ENCODE peak calls at places on chromosomes 5 and 9, in eight cellular contexts. T is mammary epithelial cell; H is Peyer's patch; A is WERI-Rb-1; O is mesenchymal stem cell; P is HAP-1; J is CD4-positive, alpha-beta T cell; E is spleen. M is an unnamed sample. For H3K27me3, the result is how much of the 10 kb centered on the place peaks cover.

GRCh38 chr5:180974612-180975315 is 13.9 kb upstream of the BTNL3 start:
- DNase-seq in T (no peak), H (no peak), A (no peak), O (no peak), P (no peak), J (no peak), E (no peak), M (no peak)

GRCh38 chr5:135702191-135702590 is 123.4 kb upstream of the CXCL14 start:
- DNase-seq in T (no peak), H (no peak), A (no peak), O (no peak), P (no peak), J (no peak), E (no peak), M (no peak)

GRCh38 chr9:127112056-127112455 is 10.4 kb downstream of the ANGPTL2 start:
- DNase-seq in T (no peak), H (no peak), A (no peak), O (no peak), P (no peak), J (no peak), E (no peak), M (no peak)

GRCh38 chr9:101566904-101567724 is 27.7 kb downstream of the PPP3R2 start:
- DNase-seq in T (peak), H (no peak), A (peak), O (peak), P (peak), J (peak), E (no peak), M (no peak)

GRCh38 chr9:116153765-116154333 is at the start of gene PAPPA:
- DNase-seq in T (no peak), H (no peak), A (peak), O (no peak), P (no peak), J (no peak), E (no peak), M (no peak)

GRCh38 chr5:38848637-38849036 is 2.8 kb downstream of the OSMR start:
- DNase-seq in T (no peak), H (no peak), A (no peak), O (no peak), P (peak), J (no peak), E (no peak), M (no peak)

GRCh38 chr9:137390553-137391410 is 32.2 kb downstream of the EXD3 start:
- DNase-seq in T (no peak), H (no peak), A (peak), O (no peak), P (no peak), J (no peak), E (no peak), M (no peak)

GRCh38 chr5:35753500-35753899 is 103.2 kb upstream of the IL7R start:
- DNase-seq in T (no peak), H (no peak), A (no peak), O (no peak), P (no peak), J (no peak), E (no peak), M (no peak)

GRCh38 chr9:26369096-26369495 is 523.5 kb downstream of the CAAP1 start:
- DNase-seq in T (peak), H (no peak), A (no peak), O (no peak), P (no peak), J (no peak), E (no peak), M (no peak)

GRCh38 chr9:2208465-2208864 is 193.3 kb downstream of the SMARCA2 start:
- DNase-seq in T (no peak), H (no peak), A (no peak), O (no peak), P (no peak), J (no peak), E (no peak), M (no peak)

GRCh38 chr9:21334603-21334968 is 618 bp downstream of the KLHL9 start:
- DNase-seq in T (no peak), H (no peak), A (no peak), O (no peak), P (no peak), J (no peak), E (no peak), M (no peak)

GRCh38 chr5:10632110-10632903 is 68.4 kb downstream of the ANKRD33B start:
- DNase-seq in T (no peak), H (peak), A (no peak), O (peak), P (no peak), J (no peak), E (peak), M (peak)

GRCh38 chr9:106110483-106110882 is 416.1 kb downstream of the TMEM38B start:
- DNase-seq in T (peak), H (no peak), A (no peak), O (no peak), P (no peak), J (no peak), E (no peak), M (no peak)

GRCh38 chr5:35608881-35609779 is 8.5 kb upstream of the SPEF2 start:
- DNase-seq in T (peak), H (no peak), A (no peak), O (no peak), P (no peak), J (no peak), E (no peak), M (no peak)

GRCh38 chr9:87677776-87678587 is 47.9 kb upstream of the CTSL start:
- DNase-seq in T (no peak), H (no peak), A (no peak), O (no peak), P (no peak), J (no peak), E (no peak), M (no peak)

GRCh38 chr9:126591083-126591482 is 22.6 kb upstream of the LMX1B start:
- DNase-seq in T (no peak), H (no peak), A (no peak), O (peak), P (no peak), J (no peak), E (no peak), M (no peak)

GRCh38 chr9:5593904-5594303 is 35.0 kb upstream of the RIC1 start:
- DNase-seq in T (no peak), H (no peak), A (no peak), O (no peak), P (no peak), J (no peak), E (no peak), M (no peak)

GRCh38 chr5:115260248-115260647 is 2.4 kb downstream of the PGGT1B start:
- DNase-seq in T (peak), H (no peak), A (no peak), O (no peak), P (no peak), J (no peak), E (no peak), M (no peak)

GRCh38 chr5:124755565-124755964 is 9.1 kb upstream of the ZNF608 start:
- DNase-seq in T (no peak), H (no peak), A (peak), O (peak), P (no peak), J (no peak), E (no peak), M (no peak)

GRCh38 chr5:7396169-7397004 is 449 bp downstream of the ADCY2 start:
- DNase-seq in T (no peak), H (no peak), A (no peak), O (no peak), P (no peak), J (no peak), E (no peak), M (no peak)

GRCh38 chr5:97918057-97918456 is 735.0 kb upstream of the RIOK2 start:
- DNase-seq in T (no peak), H (no peak), A (no peak), O (no peak), P (no peak), J (no peak), E (no peak), M (no peak)

GRCh38 chr9:27572566-27572917 is 739 bp downstream of the C9orf72 start:
- DNase-seq in T (peak), H (peak), A (no peak), O (peak), P (peak), J (no peak), E (no peak), M (no peak)

GRCh38 chr9:35746583-35746982 is 2.4 kb downstream of the GBA2 start:
- DNase-seq in T (peak), H (no peak), A (no peak), O (no peak), P (no peak), J (no peak), E (no peak), M (no peak)

GRCh38 chr9:96420468-96421219 is 2.5 kb upstream of the ZNF367 start:
- DNase-seq in T (peak), H (no peak), A (no peak), O (peak), P (peak), J (no peak), E (no peak), M (no peak)

GRCh38 chr5:147437161-147437596 is 72.7 kb downstream of the DPYSL3 start:
- DNase-seq in T (no peak), H (no peak), A (no peak), O (no peak), P (no peak), J (no peak), E (no peak), M (no peak)

GRCh38 chr5:158812381-158812780 is 287.3 kb downstream of the EBF1 start:
- DNase-seq in T (no peak), H (peak), A (no peak), O (no peak), P (no peak), J (peak), E (peak), M (no peak)

GRCh38 chr5:131081371-131081770 is 83.7 kb downstream of the HINT1 start:
- DNase-seq in T (no peak), H (no peak), A (no peak), O (peak), P (no peak), J (no peak), E (no peak), M (no peak)

GRCh38 chr9:113589890-113590289 is 126.4 kb downstream of the RGS3 start:
- DNase-seq in T (no peak), H (no peak), A (no peak), O (peak), P (no peak), J (no peak), E (peak), M (no peak)

GRCh38 chr5:132428811-132429440 is 59.4 kb downstream of the SLC22A5 start:
- DNase-seq in T (peak), H (no peak), A (no peak), O (peak), P (no peak), J (no peak), E (peak), M (no peak)

DNA sequence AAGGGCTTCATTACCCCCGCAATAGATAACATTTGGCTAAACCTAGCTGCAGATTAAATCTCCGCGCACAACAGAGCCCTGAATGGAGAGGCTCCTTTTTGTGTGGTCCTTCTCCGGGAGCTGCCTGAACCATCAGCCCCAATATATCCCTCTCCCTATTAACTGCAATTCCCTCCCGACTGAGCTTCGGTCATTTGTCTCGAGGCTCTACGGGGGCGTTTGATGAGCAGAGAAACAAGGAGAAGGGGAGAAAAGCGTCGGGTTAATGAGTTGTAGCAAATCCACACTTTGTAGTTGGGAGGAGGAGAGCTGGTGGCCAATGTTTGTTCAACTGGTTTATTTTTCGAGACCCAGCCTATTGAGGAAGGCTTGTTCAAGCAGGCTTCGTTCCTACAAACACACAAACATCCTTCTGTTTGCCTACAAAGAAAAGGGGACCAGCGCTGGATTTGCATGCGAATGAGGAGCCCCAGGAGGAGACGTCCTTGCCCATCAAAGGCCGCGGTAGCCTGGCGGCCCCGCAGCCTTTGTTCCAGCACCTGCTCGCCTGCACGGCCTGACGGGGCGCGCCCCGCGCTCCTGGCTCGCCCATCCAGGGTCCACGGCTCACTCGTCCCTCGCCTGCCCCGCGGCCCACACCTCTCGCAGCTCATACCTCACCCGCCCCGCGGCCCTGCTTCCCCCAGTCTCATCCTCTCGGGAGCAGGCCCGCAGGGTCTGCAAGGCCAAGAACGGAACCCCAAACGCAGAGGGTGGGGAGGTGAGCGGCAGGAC is 4.7 kb downstream of the FOXD1 start:
- DNase-seq in T (no peak), H (no peak), A (no peak), O (no peak), P (no peak), J (no peak), E (no peak), M (no peak)
- H3K27me3 ChIP-seq in T (under half), H (under half), A (under half), O (half or more), P (under half), J (half or more), E (half or more), M (half or more)

GRCh38 chr9:37034320-37034937 is 361 bp upstream of the PAX5 start:
- DNase-seq in T (no peak), H (peak), A (no peak), O (no peak), P (no peak), J (no peak), E (peak), M (no peak)

GRCh38 chr9:37031902-37032301 is 2.2 kb downstream of the PAX5 start:
- DNase-seq in T (no peak), H (no peak), A (no peak), O (no peak), P (no peak), J (no peak), E (no peak), M (no peak)

GRCh38 chr9:37033753-37034319 is at the start of gene PAX5:
- DNase-seq in T (no peak), H (peak), A (no peak), O (no peak), P (no peak), J (no peak), E (peak), M (no peak)

GRCh38 chr9:37032713-37033112 is 1.4 kb downstream of the PAX5 start:
- DNase-seq in T (no peak), H (peak), A (no peak), O (no peak), P (no peak), J (no peak), E (peak), M (no peak)

GRCh38 chr9:37033141-37033540 is 927 bp downstream of the PAX5 start:
- DNase-seq in T (no peak), H (no peak), A (no peak), O (no peak), P (no peak), J (no peak), E (no peak), M (no peak)
- H3K27me3 ChIP-seq in T (half or more), H (under half), A (under half), O (half or more), P (under half), J (half or more), E (half or more), M (half or more)

DNA sequence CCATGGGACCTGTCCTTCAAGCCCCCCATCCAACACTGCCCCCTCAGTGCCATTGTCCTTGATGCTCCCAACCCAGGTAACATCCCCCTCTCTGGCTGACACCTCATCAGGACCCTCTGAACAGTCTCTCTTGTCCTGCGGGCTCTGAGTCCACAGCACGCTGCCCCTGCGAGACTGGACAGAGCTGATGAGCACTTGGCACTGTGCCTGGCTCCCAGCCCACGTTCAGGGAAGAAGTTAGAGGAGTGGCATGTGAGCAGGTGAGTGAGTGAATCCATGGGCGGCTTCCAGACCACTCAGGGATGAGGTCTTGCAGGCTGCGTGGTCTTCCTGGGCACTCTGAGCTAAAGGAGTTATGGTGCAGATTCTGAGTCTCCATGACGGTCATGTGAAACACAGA is 70.7 kb downstream of the PAX5 start:
- DNase-seq in T (no peak), H (no peak), A (no peak), O (no peak), P (no peak), J (no peak), E (no peak), M (peak)
- H3K27me3 ChIP-seq in T (under half), H (under half), A (under half), O (half or more), P (under half), J (under half), E (under half), M (under half)

GRCh38 chr5:146336197-146336596 is 2.4 kb upstream of the POU4F3 start:
- DNase-seq in T (no peak), H (no peak), A (no peak), O (no peak), P (no peak), J (no peak), E (no peak), M (no peak)

GRCh38 chr5:146339715-146340259 is 1.1 kb downstream of the POU4F3 start:
- DNase-seq in T (no peak), H (no peak), A (peak), O (no peak), P (no peak), J (no peak), E (no peak), M (no peak)

GRCh38 chr5:146338774-146339714 is at the start of gene POU4F3:
- DNase-seq in T (no peak), H (no peak), A (peak), O (no peak), P (no peak), J (no peak), E (no peak), M (no peak)

GRCh38 chr5:146337928-146338327 is 711 bp upstream of the POU4F3 start:
- DNase-seq in T (no peak), H (no peak), A (no peak), O (no peak), P (no peak), J (no peak), E (no peak), M (no peak)

GRCh38 chr5:146337264-146337904 is 1.3 kb upstream of the POU4F3 start:
- DNase-seq in T (no peak), H (no peak), A (no peak), O (no peak), P (no peak), J (no peak), E (no peak), M (no peak)
- H3K27me3 ChIP-seq in T (half or more), H (under half), A (half or more), O (half or more), P (half or more), J (half or more), E (half or more), M (half or more)

GRCh38 chr5:177087707-177088005 is 941 bp downstream of the FGFR4 start:
- DNase-seq in T (no peak), H (no peak), A (no peak), O (no peak), P (no peak), J (no peak), E (no peak), M (no peak)

GRCh38 chr5:177089825-177090641 is 3.3 kb downstream of the FGFR4 start:
- DNase-seq in T (no peak), H (no peak), A (no peak), O (no peak), P (no peak), J (no peak), E (no peak), M (no peak)

GRCh38 chr5:177090813-177091212 is 4.1 kb downstream of the FGFR4 start:
- DNase-seq in T (no peak), H (no peak), A (no peak), O (no peak), P (no peak), J (no peak), E (no peak), M (no peak)

GRCh38 chr5:177086918-177087706 is 397 bp downstream of the FGFR4 start:
- DNase-seq in T (peak), H (peak), A (peak), O (peak), P (peak), J (peak), E (peak), M (peak)

DNA sequence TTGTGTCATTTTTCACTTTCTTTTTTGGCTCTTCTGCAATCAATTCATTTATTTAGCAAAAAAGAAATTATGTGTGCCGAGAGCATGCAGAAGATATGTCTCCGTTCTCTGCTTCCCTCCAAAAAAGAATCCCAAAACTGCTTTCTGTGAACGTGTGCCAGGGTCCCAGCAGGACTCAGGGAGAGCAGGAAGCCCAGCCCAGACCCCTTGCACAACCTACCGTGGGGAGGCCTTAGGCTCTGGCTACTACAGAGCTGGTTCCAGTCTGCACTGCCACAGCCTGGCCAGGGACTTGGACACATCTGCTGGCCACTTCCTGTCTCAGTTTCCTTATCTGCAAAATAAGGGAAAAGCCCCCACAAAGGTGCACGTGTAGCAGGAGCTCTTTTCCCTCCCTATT is 2.4 kb downstream of the FGFR4 start:
- DNase-seq in T (no peak), H (no peak), A (no peak), O (peak), P (no peak), J (no peak), E (no peak), M (no peak)
- H3K27me3 ChIP-seq in T (under half), H (under half), A (under half), O (under half), P (under half), J (under half), E (under half), M (under half)

DNA sequence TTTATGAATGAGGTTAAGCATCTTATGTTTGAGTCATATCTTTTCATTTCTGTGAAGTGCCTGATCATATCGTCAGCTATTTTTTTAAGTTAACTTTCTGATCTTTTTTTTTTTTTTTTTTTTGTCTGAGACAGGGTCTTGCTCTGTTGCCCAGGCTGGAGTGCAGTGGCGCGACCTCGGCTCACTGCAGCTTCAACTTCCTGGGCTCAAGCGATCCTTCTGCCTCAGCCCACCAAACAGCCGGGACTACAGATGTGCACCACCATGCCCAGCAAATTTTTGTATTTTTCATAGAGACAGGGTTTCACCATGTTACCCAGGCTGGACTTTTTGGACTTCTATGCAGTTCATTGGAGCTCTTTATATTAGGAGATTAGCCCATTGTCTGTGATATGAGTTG is 140.7 kb downstream of the PRKACG start:
- DNase-seq in T (no peak), H (no peak), A (no peak), O (no peak), P (no peak), J (no peak), E (no peak), M (no peak)
- H3K27me3 ChIP-seq in T (under half), H (under half), A (under half), O (under half), P (under half), J (under half), E (under half), M (under half)

GRCh38 chr5:139749242-139749641 is 46.4 kb upstream of the PSD2 start:
- DNase-seq in T (no peak), H (no peak), A (no peak), O (no peak), P (no peak), J (no peak), E (no peak), M (no peak)
- H3K27me3 ChIP-seq in T (under half), H (under half), A (under half), O (under half), P (under half), J (under half), E (under half), M (under half)

GRCh38 chr5:141806626-141807025 is 71.6 kb downstream of the PCDH1 start:
- DNase-seq in T (no peak), H (no peak), A (no peak), O (no peak), P (no peak), J (no peak), E (peak), M (no peak)
- H3K27me3 ChIP-seq in T (under half), H (under half), A (under half), O (half or more), P (under half), J (half or more), E (under half), M (under half)